ENCODE peak calls at places on chromosomes 5 and 9, in nine cellular contexts. B is naive thymus-derived CD8-positive, alpha-beta T cell; D is prostate gland; Y is esophagus squamous epithelium; N is brain microvascular endothelial cell; V is neural crest cell; S is stimulated activated CD8-positive, alpha-beta memory T cell treated with anti-CD3 and anti-CD28 coated beads, Interleukin-2, amount 100 ng/mL, for 48 hours; H is choroid plexus epithelial cell; Q is AG10803. F is an unnamed sample.

GRCh38 chr5:6251579-6252102 is 126.7 kb downstream of the MED10 start:
- DNase-seq in Q (no peak), V (peak; percentile 21), S (no peak), H (no peak), Y (no peak), D (no peak), N (no peak), B (no peak), F (no peak)

GRCh38 chr5:44294492-44294891 is 94.7 kb downstream of the FGF10 start:
- DNase-seq in N (no peak), Q (peak; percentile 12), B (no peak), H (peak; percentile 0), D (no peak), Y (no peak), V (no peak), S (no peak), F (no peak)

GRCh38 chr9:124263158-124263557 is 5.4 kb downstream of the NEK6 start:
- DNase-seq in N (no peak), S (no peak), Y (no peak), H (no peak), V (no peak), Q (no peak), B (no peak), D (no peak), F (no peak)

GRCh38 chr9:33192493-33193245 is 25.5 kb upstream of the B4GALT1 start:
- DNase-seq in N (no peak), Q (peak; percentile 61), V (no peak), H (no peak), Y (no peak), D (no peak), S (no peak), B (no peak), F (no peak)

GRCh38 chr9:108100571-108100970 is 611.0 kb upstream of the KLF4 start:
- DNase-seq in N (no peak), Y (no peak), H (no peak), V (no peak), Q (no peak), S (no peak), D (no peak), B (no peak), F (no peak)

GRCh38 chr9:91834740-91835139 is 115.3 kb downstream of the ROR2 start:
- DNase-seq in V (no peak), D (no peak), Q (no peak), Y (no peak), N (no peak), H (no peak), B (no peak), S (no peak), F (no peak)

GRCh38 chr5:1274471-1274870 is 20.4 kb downstream of the TERT start:
- DNase-seq in V (no peak), S (no peak), B (no peak), Y (no peak), N (no peak), H (no peak), D (no peak), Q (no peak), F (no peak)

GRCh38 chr9:136093995-136094881 is 851 bp downstream of the NACC2 start:
- DNase-seq in B (peak; percentile 41), Q (peak; percentile 70), N (peak; percentile 41), Y (no peak), V (no peak), H (peak; percentile 67), D (peak; percentile 41), S (no peak), F (no peak)

GRCh38 chr9:113548221-113549041 is 84.9 kb downstream of the RGS3 start:
- DNase-seq in N (peak; percentile 30), Q (peak; percentile 59), H (peak; percentile 82), V (no peak), S (no peak), Y (no peak), D (no peak), B (no peak), F (no peak)

GRCh38 chr9:715310-715709 is 126.2 kb upstream of the DMRT1 start:
- DNase-seq in D (no peak), V (no peak), S (no peak), Y (no peak), Q (peak; percentile 53), N (no peak), B (no peak), H (peak; percentile 23), F (no peak)

GRCh38 chr5:139132515-139132914 is 65.7 kb downstream of the SIL1 start:
- DNase-seq in Q (no peak), S (no peak), B (no peak), N (no peak), V (no peak), D (peak; percentile 53), H (no peak), Y (no peak), F (no peak)

GRCh38 chr5:87885727-87886126 is 382.9 kb downstream of the TMEM161B start:
- DNase-seq in B (no peak), D (no peak), N (no peak), H (no peak), Y (no peak), S (no peak), V (no peak), Q (no peak), F (no peak)

GRCh38 chr5:60668715-60669304 is 31.2 kb downstream of the DEPDC1B start:
- DNase-seq in Q (peak; percentile 36), B (no peak), H (peak; percentile 66), V (no peak), S (no peak), Y (no peak), D (no peak), N (no peak), F (no peak)

GRCh38 chr9:14343236-14343947 is 29.5 kb upstream of the NFIB start:
- DNase-seq in D (no peak), Q (no peak), N (no peak), V (no peak), Y (no peak), H (no peak), B (no peak), S (no peak), F (no peak)

GRCh38 chr5:178206166-178207101 is 2.1 kb downstream of the HNRNPAB start:
- DNase-seq in N (no peak), H (peak; percentile 49), Q (no peak), Y (no peak), D (no peak), V (no peak), S (no peak), B (no peak), F (no peak)

GRCh38 chr5:142690641-142691040 is 4.8 kb upstream of the FGF1 start:
- DNase-seq in B (no peak), D (no peak), N (no peak), V (no peak), H (no peak), Q (no peak), S (no peak), Y (no peak), F (no peak)

GRCh38 chr9:128706671-128707381 is 4.5 kb downstream of the PKN3 start:
- DNase-seq in H (no peak), Q (no peak), D (no peak), V (no peak), S (no peak), N (no peak), Y (no peak), B (no peak), F (no peak)

GRCh38 chr9:134340475-134341186 is 14.4 kb downstream of the RXRA start:
- DNase-seq in Q (no peak), Y (no peak), V (no peak), H (no peak), B (no peak), D (no peak), N (no peak), S (no peak), F (no peak)